ENCODE peak calls at places on chromosomes 4 and X, in seven cellular contexts. One of them, this sample, is unnamed.

GRCh38 chrX:23811135-23811781 is 28.3 kb downstream of the SAT1 start:
- DNase-seq in HepG2: no peak
- DNase-seq in GM12878: no peak
- DNase-seq in K562: no peak
- DNase-seq in SK-N-SH: no peak
- DNase-seq in GM12892: no peak
- DNase-seq in H1: no peak
- DNase-seq in this sample: no peak

GRCh38 chrX:109818921-109819320 is 85.9 kb upstream of the ACSL4 start:
- DNase-seq in K562: no peak
- DNase-seq in H1: no peak
- DNase-seq in SK-N-SH: no peak
- DNase-seq in HepG2: no peak
- DNase-seq in GM12892: no peak
- DNase-seq in GM12878: no peak
- DNase-seq in this sample: no peak

GRCh38 chrX:154058207-154058997 is 38.7 kb upstream of the IRAK1 start:
- DNase-seq in GM12878: no peak
- DNase-seq in SK-N-SH: no peak
- DNase-seq in GM12892: no peak
- DNase-seq in K562: no peak
- DNase-seq in HepG2: no peak
- DNase-seq in H1: no peak
- DNase-seq in this sample: no peak

GRCh38 chrX:139559383-139560042 is 29.0 kb downstream of the F9 start:
- DNase-seq in SK-N-SH: peak; percentile 20
- DNase-seq in GM12878: peak; percentile 30
- DNase-seq in HepG2: peak; percentile 36
- DNase-seq in GM12892: no peak
- DNase-seq in K562: peak; percentile 64
- DNase-seq in H1: no peak
- DNase-seq in this sample: no peak

GRCh38 chr4:53908661-53909078 is 155.7 kb downstream of the CHIC2 start:
- DNase-seq in GM12878: peak; percentile 8
- DNase-seq in HepG2: peak; percentile 83
- DNase-seq in H1: no peak
- DNase-seq in SK-N-SH: peak; percentile 58
- DNase-seq in GM12892: no peak
- DNase-seq in K562: peak; percentile 67
- DNase-seq in this sample: no peak

GRCh38 chrX:136168929-136169735 is 21.8 kb downstream of the FHL1 start:
- DNase-seq in GM12878: no peak
- DNase-seq in HepG2: no peak
- DNase-seq in K562: peak; percentile 28
- DNase-seq in GM12892: no peak
- DNase-seq in H1: peak; percentile 43
- DNase-seq in SK-N-SH: peak; percentile 69
- DNase-seq in this sample: no peak

GRCh38 chr4:56937262-56937661 is 29.6 kb downstream of the REST start:
- DNase-seq in HepG2: no peak
- DNase-seq in SK-N-SH: no peak
- DNase-seq in GM12878: no peak
- DNase-seq in GM12892: no peak
- DNase-seq in H1: no peak
- DNase-seq in K562: peak; percentile 11
- DNase-seq in this sample: no peak

GRCh38 chr4:125750827-125751466 is 436.2 kb downstream of the FAT4 start:
- DNase-seq in SK-N-SH: peak; percentile 29
- DNase-seq in GM12878: no peak
- DNase-seq in HepG2: peak; percentile 23
- DNase-seq in H1: no peak
- DNase-seq in GM12892: no peak
- DNase-seq in K562: peak; percentile 3
- DNase-seq in this sample: no peak

GRCh38 chr4:184785813-184786212 is 40.0 kb downstream of the ACSL1 start:
- DNase-seq in H1: no peak
- DNase-seq in K562: no peak
- DNase-seq in HepG2: no peak
- DNase-seq in SK-N-SH: no peak
- DNase-seq in GM12878: no peak
- DNase-seq in GM12892: no peak
- DNase-seq in this sample: no peak

GRCh38 chr4:23934223-23934622 is 44.4 kb upstream of the PPARGC1A start:
- DNase-seq in GM12878: no peak
- DNase-seq in HepG2: no peak
- DNase-seq in GM12892: no peak
- DNase-seq in K562: no peak
- DNase-seq in H1: no peak
- DNase-seq in SK-N-SH: no peak
- DNase-seq in this sample: no peak

GRCh38 chr4:8330821-8331566 is 61.4 kb downstream of the HTRA3 start:
- DNase-seq in K562: no peak
- DNase-seq in GM12892: no peak
- DNase-seq in H1: no peak
- DNase-seq in HepG2: no peak
- DNase-seq in SK-N-SH: no peak
- DNase-seq in GM12878: no peak
- DNase-seq in this sample: no peak

GRCh38 chr4:52052475-52052780 is 1.3 kb downstream of the SPATA18 start:
- DNase-seq in GM12878: peak; percentile 13
- DNase-seq in K562: no peak
- DNase-seq in H1: no peak
- DNase-seq in GM12892: peak; percentile 17
- DNase-seq in SK-N-SH: no peak
- DNase-seq in HepG2: peak; percentile 54
- DNase-seq in this sample: peak; percentile 12

GRCh38 chrX:67544281-67544680 is 460 bp downstream of the AR start:
- DNase-seq in GM12878: no peak
- DNase-seq in SK-N-SH: peak; percentile 11
- DNase-seq in HepG2: no peak
- DNase-seq in H1: no peak
- DNase-seq in K562: no peak
- DNase-seq in GM12892: no peak
- DNase-seq in this sample: no peak

GRCh38 chr4:152126233-152126632 is 365.4 kb upstream of the GATB start:
- DNase-seq in HepG2: no peak
- DNase-seq in H1: no peak
- DNase-seq in K562: no peak
- DNase-seq in GM12892: no peak
- DNase-seq in GM12878: no peak
- DNase-seq in SK-N-SH: no peak
- DNase-seq in this sample: no peak

GRCh38 chr4:44928062-44928380 is 201.7 kb upstream of the GNPDA2 start:
- DNase-seq in H1: no peak
- DNase-seq in GM12892: no peak
- DNase-seq in K562: no peak
- DNase-seq in GM12878: no peak
- DNase-seq in HepG2: no peak
- DNase-seq in SK-N-SH: no peak
- DNase-seq in this sample: no peak

GRCh38 chr4:44927361-44928061 is 201.2 kb upstream of the GNPDA2 start:
- DNase-seq in K562: peak; percentile 27
- DNase-seq in GM12878: no peak
- DNase-seq in GM12892: no peak
- DNase-seq in SK-N-SH: peak; percentile 0
- DNase-seq in H1: no peak
- DNase-seq in HepG2: peak; percentile 23
- DNase-seq in this sample: no peak

GRCh38 chr4:44931720-44932119 is 205.4 kb upstream of the GNPDA2 start:
- DNase-seq in HepG2: no peak
- DNase-seq in H1: no peak
- DNase-seq in GM12892: no peak
- DNase-seq in K562: no peak
- DNase-seq in SK-N-SH: no peak
- DNase-seq in GM12878: no peak
- DNase-seq in this sample: no peak

GRCh38 chr4:44928785-44929184 is 202.4 kb upstream of the GNPDA2 start:
- DNase-seq in H1: no peak
- DNase-seq in SK-N-SH: no peak
- DNase-seq in GM12878: no peak
- DNase-seq in GM12892: no peak
- DNase-seq in HepG2: no peak
- DNase-seq in K562: no peak
- DNase-seq in this sample: no peak
- TF ChIP-seq TAF1 in H1: no peak
- TF ChIP-seq TAF1 in SK-N-SH: no peak
- TF ChIP-seq TAF1 in GM12878: no peak
- TF ChIP-seq TAF1 in GM12892: no peak
- TF ChIP-seq TAF1 in HepG2: no peak
- TF ChIP-seq TAF1 in K562: no peak
- TF ChIP-seq TAF1 in this sample: no peak

GRCh38 chrX:19332983-19333382 is 10.7 kb upstream of the PDHA1 start:
- DNase-seq in GM12892: no peak
- DNase-seq in HepG2: no peak
- DNase-seq in H1: peak; percentile 45
- DNase-seq in GM12878: no peak
- DNase-seq in K562: no peak
- DNase-seq in SK-N-SH: peak; percentile 56
- DNase-seq in this sample: no peak

GRCh38 chrX:19334945-19335626 is 8.6 kb upstream of the PDHA1 start:
- DNase-seq in GM12878: peak; percentile 15
- DNase-seq in SK-N-SH: no peak
- DNase-seq in GM12892: peak; percentile 22
- DNase-seq in HepG2: peak; percentile 75
- DNase-seq in K562: peak; percentile 59
- DNase-seq in H1: no peak
- DNase-seq in this sample: no peak
- TF ChIP-seq TAF1 in GM12878: no peak
- TF ChIP-seq TAF1 in SK-N-SH: no peak
- TF ChIP-seq TAF1 in GM12892: no peak
- TF ChIP-seq TAF1 in HepG2: no peak
- TF ChIP-seq TAF1 in K562: no peak
- TF ChIP-seq TAF1 in H1: no peak
- TF ChIP-seq TAF1 in this sample: no peak

DNA sequence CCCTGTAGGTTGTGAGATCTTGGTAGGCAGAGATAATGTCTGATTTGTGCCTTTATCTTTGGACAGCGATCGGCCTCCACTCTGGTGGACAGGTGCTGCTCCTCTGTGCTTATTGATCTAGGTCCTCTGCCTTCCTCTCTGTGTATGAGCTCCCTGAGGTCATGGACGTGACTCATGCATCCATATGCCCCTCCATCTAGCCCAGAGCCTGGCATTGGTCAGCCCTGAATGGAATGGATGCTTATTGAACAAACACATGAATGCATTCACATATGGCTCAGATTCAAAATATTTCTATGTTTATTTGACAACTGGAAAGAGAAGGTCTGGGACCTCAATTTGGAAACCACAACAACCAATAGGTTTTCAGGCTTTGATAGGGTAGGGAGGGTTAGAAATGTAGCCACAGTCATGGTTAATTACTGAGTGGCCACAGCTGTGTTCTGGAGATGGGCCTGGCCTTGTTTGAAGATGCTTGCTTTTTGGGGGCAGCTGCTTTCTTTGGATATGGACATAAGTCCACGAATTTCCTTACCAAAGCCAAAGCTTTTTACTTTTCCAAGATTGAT is 76.2 kb downstream of the SEL1L3 start:
- DNase-seq in K562: no peak
- DNase-seq in HepG2: no peak
- DNase-seq in SK-N-SH: no peak
- DNase-seq in GM12878: no peak
- DNase-seq in GM12892: no peak
- DNase-seq in H1: no peak
- DNase-seq in this sample: no peak
- TF ChIP-seq TAF1 in K562: no peak
- TF ChIP-seq TAF1 in HepG2: no peak
- TF ChIP-seq TAF1 in SK-N-SH: no peak
- TF ChIP-seq TAF1 in GM12878: no peak
- TF ChIP-seq TAF1 in GM12892: no peak
- TF ChIP-seq TAF1 in H1: no peak
- TF ChIP-seq TAF1 in this sample: no peak

GRCh38 chr4:176676901-176677300 is 115.8 kb downstream of the VEGFC start:
- DNase-seq in SK-N-SH: no peak
- DNase-seq in HepG2: no peak
- DNase-seq in K562: no peak
- DNase-seq in GM12892: no peak
- DNase-seq in GM12878: no peak
- DNase-seq in H1: no peak
- DNase-seq in this sample: no peak

GRCh38 chr4:176680668-176681067 is 112.1 kb downstream of the VEGFC start:
- DNase-seq in H1: no peak
- DNase-seq in GM12892: no peak
- DNase-seq in GM12878: no peak
- DNase-seq in SK-N-SH: no peak
- DNase-seq in HepG2: no peak
- DNase-seq in K562: no peak
- DNase-seq in this sample: no peak
- TF ChIP-seq TAF1 in H1: no peak
- TF ChIP-seq TAF1 in GM12892: no peak
- TF ChIP-seq TAF1 in GM12878: no peak
- TF ChIP-seq TAF1 in SK-N-SH: no peak
- TF ChIP-seq TAF1 in HepG2: no peak
- TF ChIP-seq TAF1 in K562: no peak
- TF ChIP-seq TAF1 in this sample: no peak

GRCh38 chr4:30832652-30833051 is 112.5 kb downstream of the PCDH7 start:
- DNase-seq in GM12878: no peak
- DNase-seq in HepG2: no peak
- DNase-seq in GM12892: no peak
- DNase-seq in SK-N-SH: peak; percentile 12
- DNase-seq in K562: no peak
- DNase-seq in H1: no peak
- DNase-seq in this sample: no peak
- TF ChIP-seq TAF1 in GM12878: no peak
- TF ChIP-seq TAF1 in HepG2: no peak
- TF ChIP-seq TAF1 in GM12892: no peak
- TF ChIP-seq TAF1 in SK-N-SH: no peak
- TF ChIP-seq TAF1 in K562: no peak
- TF ChIP-seq TAF1 in H1: no peak
- TF ChIP-seq TAF1 in this sample: no peak

This sample was measured in GM12891.